ENCODE peak calls at places on chromosomes 4 and X, in six cellular contexts. One of them, this sample, is unnamed.

GRCh38 chr4:145819246-145820181 is 119.1 kb downstream of the ZNF827 start:
- DNase-seq in NCI-H1092: no peak
- DNase-seq in EH: no peak
- DNase-seq in aorta: no peak
- DNase-seq in AG10803: no peak
- DNase-seq in EL: no peak
- DNase-seq in this sample: no peak

GRCh38 chrX:96682516-96682915 is 2.1 kb upstream of the DIAPH2 start:
- DNase-seq in NCI-H1092: no peak
- DNase-seq in EH: no peak
- DNase-seq in aorta: no peak
- DNase-seq in AG10803: no peak
- DNase-seq in EL: no peak
- DNase-seq in this sample: no peak

GRCh38 chrX:40867352-40867751 is 132.0 kb upstream of the MED14 start:
- DNase-seq in NCI-H1092: no peak
- DNase-seq in EH: peak
- DNase-seq in aorta: no peak
- DNase-seq in AG10803: peak
- DNase-seq in EL: peak
- DNase-seq in this sample: no peak

GRCh38 chr4:113080050-113080449 is 30.6 kb downstream of the ANK2 start:
- DNase-seq in NCI-H1092: no peak
- DNase-seq in EH: no peak
- DNase-seq in aorta: no peak
- DNase-seq in AG10803: peak
- DNase-seq in EL: peak
- DNase-seq in this sample: no peak

GRCh38 chr4:131526686-131527085 is 1622.4 kb upstream of the PCDH10 start:
- DNase-seq in NCI-H1092: no peak
- DNase-seq in EH: no peak
- DNase-seq in aorta: no peak
- DNase-seq in AG10803: no peak
- DNase-seq in EL: no peak
- DNase-seq in this sample: no peak

GRCh38 chr4:10582059-10582686 is 102.4 kb downstream of the CLNK start:
- DNase-seq in NCI-H1092: peak
- DNase-seq in EH: peak
- DNase-seq in aorta: no peak
- DNase-seq in AG10803: peak
- DNase-seq in EL: peak
- DNase-seq in this sample: peak

GRCh38 chrX:9873360-9873759 is 87.1 kb downstream of the SHROOM2 start:
- DNase-seq in NCI-H1092: no peak
- DNase-seq in EH: no peak
- DNase-seq in aorta: no peak
- DNase-seq in AG10803: no peak
- DNase-seq in EL: no peak
- DNase-seq in this sample: no peak

GRCh38 chr4:153276966-153277365 is 67.5 kb upstream of the MND1 start:
- DNase-seq in NCI-H1092: no peak
- DNase-seq in EH: no peak
- DNase-seq in aorta: no peak
- DNase-seq in AG10803: no peak
- DNase-seq in EL: no peak
- DNase-seq in this sample: no peak

GRCh38 chr4:55758570-55758969 is 61.0 kb upstream of the EXOC1L start:
- DNase-seq in NCI-H1092: no peak
- DNase-seq in EH: no peak
- DNase-seq in aorta: no peak
- DNase-seq in AG10803: peak
- DNase-seq in EL: no peak
- DNase-seq in this sample: no peak

GRCh38 chr4:172232966-172233365 is 419.8 kb downstream of the GALNTL6 start:
- DNase-seq in NCI-H1092: no peak
- DNase-seq in EH: peak
- DNase-seq in aorta: no peak
- DNase-seq in AG10803: no peak
- DNase-seq in EL: no peak
- DNase-seq in this sample: no peak

GRCh38 chrX:143661286-143661685 is 25.4 kb upstream of the SLITRK4 start:
- DNase-seq in NCI-H1092: no peak
- DNase-seq in EH: no peak
- DNase-seq in aorta: no peak
- DNase-seq in AG10803: no peak
- DNase-seq in EL: no peak
- DNase-seq in this sample: no peak

GRCh38 chr4:8304827-8305695 is 35.5 kb downstream of the HTRA3 start:
- DNase-seq in NCI-H1092: no peak
- DNase-seq in EH: no peak
- DNase-seq in aorta: peak
- DNase-seq in AG10803: no peak
- DNase-seq in EL: no peak
- DNase-seq in this sample: no peak

GRCh38 chr4:122783301-122784215 is 43.1 kb upstream of the FGF2 start:
- DNase-seq in NCI-H1092: no peak
- DNase-seq in EH: peak
- DNase-seq in aorta: peak
- DNase-seq in AG10803: peak
- DNase-seq in EL: peak
- DNase-seq in this sample: no peak

GRCh38 chr4:117965608-117966007 is 68.7 kb upstream of the NDST3 start:
- DNase-seq in NCI-H1092: no peak
- DNase-seq in EH: no peak
- DNase-seq in aorta: no peak
- DNase-seq in AG10803: no peak
- DNase-seq in EL: no peak
- DNase-seq in this sample: no peak

GRCh38 chrX:22300130-22300529 is 27.4 kb downstream of the CBLL2 start:
- DNase-seq in NCI-H1092: peak
- DNase-seq in EH: peak
- DNase-seq in aorta: no peak
- DNase-seq in AG10803: peak
- DNase-seq in EL: peak
- DNase-seq in this sample: peak

GRCh38 chr4:4841156-4841555 is 18.3 kb upstream of the MSX1 start:
- DNase-seq in NCI-H1092: no peak
- DNase-seq in EH: no peak
- DNase-seq in aorta: no peak
- DNase-seq in AG10803: no peak
- DNase-seq in EL: no peak
- DNase-seq in this sample: no peak

GRCh38 chrX:44432641-44433040 is 89.2 kb upstream of the EFHC2 start:
- DNase-seq in NCI-H1092: no peak
- DNase-seq in EH: no peak
- DNase-seq in aorta: no peak
- DNase-seq in AG10803: peak
- DNase-seq in EL: peak
- DNase-seq in this sample: no peak